ENCODE peak calls at places on chromosomes 11 and 22, in five cellular contexts. B is OCI-LY7, S is neural progenitor cell, H is hepatocyte, K is PC-3. M is an unnamed sample.

GRCh38 chr11:30143098-30143705 is 87.6 kb upstream of the FSHB start:
- DNase-seq in B (peak; percentile 49), S (peak; percentile 55), H (peak; percentile 51), K (peak; percentile 68), M (peak; percentile 54)

GRCh38 chr11:65205602-65205967 is 23.9 kb downstream of the CAPN1 start:
- DNase-seq in B (no peak), S (no peak), H (no peak), K (no peak), M (no peak)

GRCh38 chr11:46599340-46600067 is 5.7 kb upstream of the AMBRA1 start:
- DNase-seq in B (no peak), S (no peak), H (no peak), K (no peak), M (no peak)

GRCh38 chr22:24146791-24147353 is 34.4 kb upstream of the SUSD2 start:
- DNase-seq in B (no peak), S (peak; percentile 16), H (peak; percentile 67), K (no peak), M (peak; percentile 31)

GRCh38 chr22:22576244-22576988 is 17.4 kb upstream of the PRAME start:
- DNase-seq in B (peak; percentile 58), S (peak; percentile 81), H (peak; percentile 76), K (peak; percentile 64), M (peak; percentile 48)

GRCh38 chr11:23540101-23540561 is 679.9 kb upstream of the CCDC179 start:
- DNase-seq in B (peak; percentile 33), S (peak; percentile 60), H (peak; percentile 55), K (peak; percentile 79), M (peak; percentile 79)

GRCh38 chr11:57214494-57214893 is 22.6 kb downstream of the APLNR start:
- DNase-seq in B (no peak), S (no peak), H (peak; percentile 26), K (peak; percentile 40), M (no peak)

GRCh38 chr11:61567286-61568061 is 13.4 kb downstream of the SYT7 start:
- DNase-seq in B (peak; percentile 74), S (peak; percentile 95), H (peak; percentile 90), K (peak; percentile 81), M (peak; percentile 82)

GRCh38 chr11:109967121-109967520 is 126.1 kb upstream of the ZC3H12C start:
- DNase-seq in B (no peak), S (no peak), H (no peak), K (no peak), M (no peak)

GRCh38 chr11:33552756-33553155 is 147.9 kb downstream of the C11orf91 start:
- DNase-seq in B (no peak), S (no peak), H (no peak), K (no peak), M (no peak)

GRCh38 chr22:22953796-22954195 is 66.2 kb downstream of the IGLL5 start:
- DNase-seq in B (no peak), S (peak; percentile 66), H (no peak), K (no peak), M (no peak)

GRCh38 chr11:8910662-8911039 is 338 bp upstream of the AKIP1 start:
- DNase-seq in B (no peak), S (no peak), H (no peak), K (no peak), M (no peak)

GRCh38 chr11:95625164-95626017 is 164.2 kb downstream of the FAM76B start:
- DNase-seq in B (no peak), S (no peak), H (no peak), K (no peak), M (no peak)

GRCh38 chr11:21948876-21949275 is 244.0 kb upstream of the ANO5 start:
- DNase-seq in B (no peak), S (no peak), H (no peak), K (peak; percentile 6), M (no peak)

GRCh38 chr22:23282089-23282501 is 101.8 kb downstream of the BCR start:
- DNase-seq in B (no peak), S (no peak), H (no peak), K (peak; percentile 91), M (no peak)

GRCh38 chr11:111205622-111206385 is 39.7 kb upstream of the POU2AF2 start:
- DNase-seq in B (no peak), S (no peak), H (no peak), K (peak; percentile 32), M (no peak)

GRCh38 chr11:47571895-47572294 is 6.5 kb downstream of the PTPMT1 start:
- DNase-seq in B (no peak), S (no peak), H (no peak), K (no peak), M (no peak)

GRCh38 chr11:134792044-134792443 is 380.0 kb upstream of the B3GAT1 start:
- DNase-seq in B (no peak), S (no peak), H (no peak), K (peak; percentile 26), M (no peak)

GRCh38 chr11:102457865-102458264 is 5.3 kb upstream of the TMEM123 start:
- DNase-seq in B (no peak), S (no peak), H (no peak), K (peak; percentile 55), M (peak; percentile 4)

GRCh38 chr11:62438641-62439040 is 19.8 kb downstream of the SCGB1A1 start:
- DNase-seq in B (no peak), S (no peak), H (no peak), K (no peak), M (no peak)

GRCh38 chr22:40216041-40216756 is 38.5 kb downstream of the TNRC6B start:
- DNase-seq in B (peak; percentile 54), S (no peak), H (no peak), K (no peak), M (peak; percentile 85)

GRCh38 chr11:72570893-72571741 is 103.1 kb downstream of the PDE2A start:
- DNase-seq in B (no peak), S (no peak), H (no peak), K (no peak), M (no peak)

GRCh38 chr22:26643368-26644100 is 13.9 kb upstream of the MIAT start:
- DNase-seq in B (no peak), S (no peak), H (no peak), K (no peak), M (no peak)

DNA sequence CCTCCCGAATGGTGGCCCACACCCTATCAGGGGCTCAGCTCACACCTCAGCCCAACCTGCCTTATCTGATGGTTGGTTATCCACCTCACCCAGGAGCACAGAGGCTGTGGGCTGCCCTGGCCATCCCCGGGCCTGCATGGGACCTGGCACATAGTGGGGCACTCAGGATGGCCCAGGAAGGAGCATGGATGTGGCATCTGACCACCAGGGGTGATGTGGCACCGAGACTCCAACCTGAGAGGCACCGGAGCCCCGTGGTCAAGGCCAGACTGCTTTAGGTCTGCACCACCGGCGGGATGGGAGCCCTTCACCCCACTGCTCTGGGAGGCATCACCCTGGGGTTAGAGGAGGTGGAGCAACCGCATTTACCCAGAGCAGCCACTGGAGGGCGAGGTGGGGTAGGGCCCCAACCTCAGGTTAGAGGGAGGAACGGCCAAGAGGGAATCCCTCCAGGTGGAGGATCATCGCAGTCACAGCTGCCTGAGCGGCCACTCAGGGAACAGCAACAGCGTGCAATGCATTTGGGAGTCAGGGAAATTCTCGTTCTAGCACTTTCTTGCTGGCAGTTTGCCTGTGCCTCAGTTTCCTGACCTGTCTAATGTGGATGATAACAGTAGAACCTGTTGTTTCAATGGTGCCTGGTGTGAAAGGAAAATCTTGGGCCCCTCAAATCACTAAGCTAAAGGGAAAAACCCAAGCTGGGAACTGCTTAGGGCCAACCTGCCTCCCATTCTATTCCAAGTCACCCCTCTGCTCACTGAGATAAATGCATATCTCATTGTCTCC is 52.9 kb upstream of the CARS1 start:
- DNase-seq in B (peak; percentile 20), S (peak; percentile 59), H (peak; percentile 42), K (peak; percentile 61), M (peak; percentile 44)
- TF ChIP-seq CTCF in B (peak; percentile 67), S (peak; percentile 53), H (peak; percentile 34), K (peak; percentile 69), M (peak; percentile 66)

GRCh38 chr11:129102756-129103155 is 89.4 kb downstream of the ARHGAP32 start:
- DNase-seq in B (no peak), S (no peak), H (no peak), K (no peak), M (no peak)
- TF ChIP-seq EZH2phosphoT487 in B (no peak), S (no peak), H (no peak), K (no peak), M (no peak)

GRCh38 chr11:118928870-118929495 is 3.3 kb upstream of the BCL9L start:
- DNase-seq in B (peak; percentile 59), S (no peak), H (peak; percentile 84), K (peak; percentile 71), M (peak; percentile 42)
- TF ChIP-seq CTCF in B (no peak), S (no peak), H (no peak), K (peak; percentile 21), M (no peak)

GRCh38 chr22:42685941-42686666 is 34.6 kb downstream of the A4GALT start:
- DNase-seq in B (no peak), S (peak; percentile 41), H (peak; percentile 44), K (no peak), M (no peak)

GRCh38 chr22:42682113-42682851 is 33.1 kb upstream of the CYB5R3 start:
- DNase-seq in B (no peak), S (no peak), H (no peak), K (no peak), M (no peak)

GRCh38 chr22:42684462-42685195 is 35.4 kb upstream of the CYB5R3 start:
- DNase-seq in B (no peak), S (no peak), H (no peak), K (no peak), M (no peak)

GRCh38 chr22:42680648-42681047 is 31.5 kb upstream of the CYB5R3 start:
- DNase-seq in B (no peak), S (no peak), H (no peak), K (peak; percentile 96), M (no peak)

DNA sequence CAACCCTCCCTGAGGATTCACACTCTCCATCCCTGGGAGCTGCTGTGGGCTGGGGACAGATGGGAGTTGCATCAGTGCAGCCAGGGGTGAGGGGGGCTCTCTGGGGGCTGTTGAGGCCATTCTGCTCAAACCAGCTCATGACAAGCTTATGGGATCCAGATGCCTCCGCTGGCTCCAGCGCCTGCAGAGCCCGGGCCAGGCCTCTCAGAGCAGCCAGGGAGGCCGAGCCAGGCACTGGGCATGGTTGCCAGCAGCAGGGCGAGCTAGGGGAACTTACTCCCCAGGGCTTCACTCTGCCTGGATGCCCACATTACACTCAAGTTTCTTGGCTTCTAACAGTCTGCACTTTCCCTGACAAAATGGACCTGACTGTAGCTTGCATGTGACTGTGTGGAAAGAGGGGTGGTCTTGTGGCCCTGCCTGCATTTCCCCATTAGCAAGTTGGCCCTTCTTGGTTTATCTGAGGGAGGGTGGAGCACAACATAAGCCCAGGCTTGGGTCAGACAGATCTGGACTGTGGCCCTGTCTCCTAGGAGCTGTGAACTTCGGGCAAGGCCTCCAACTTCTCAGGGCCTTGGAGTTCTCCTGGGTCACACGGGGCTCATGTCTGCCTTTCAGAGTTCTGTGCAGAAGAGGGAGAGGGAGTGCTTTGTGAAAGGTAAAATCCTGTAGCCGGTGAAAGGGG is 34.5 kb upstream of the CYB5R3 start:
- DNase-seq in B (no peak), S (no peak), H (peak; percentile 53), K (no peak), M (no peak)
- TF ChIP-seq EZH2phosphoT487 in B (no peak), S (no peak), H (no peak), K (no peak), M (no peak)

DNA sequence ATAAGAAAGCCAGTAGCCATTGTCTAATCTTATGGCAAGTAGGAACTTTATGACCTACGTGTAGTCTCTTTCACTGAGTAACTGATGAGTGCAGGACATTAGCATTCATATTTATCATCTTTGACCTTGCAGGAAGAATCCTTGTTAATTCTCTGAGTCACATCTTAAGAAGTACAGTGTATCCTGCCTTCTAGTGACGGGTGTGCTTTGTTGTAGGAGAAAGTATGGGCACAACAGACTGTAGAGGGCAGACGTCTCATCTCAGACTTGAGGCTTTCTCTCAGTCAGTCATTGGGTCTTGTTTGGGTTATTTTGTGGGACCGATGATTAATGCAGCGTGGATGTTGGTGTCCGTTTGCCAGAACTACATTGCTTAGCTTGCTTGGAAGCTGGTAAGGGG is 6.8 kb downstream of the RNF214 start:
- DNase-seq in B (no peak), S (no peak), H (peak; percentile 45), K (peak; percentile 96), M (no peak)
- TF ChIP-seq CTCF in B (peak; percentile 33), S (no peak), H (peak; percentile 17), K (peak; percentile 89), M (no peak)

GRCh38 chr11:131979364-131979763 is 608.9 kb downstream of the NTM start:
- DNase-seq in B (no peak), S (no peak), H (no peak), K (no peak), M (no peak)
- TF ChIP-seq EZH2phosphoT487 in B (no peak), S (peak; percentile 29), H (no peak), K (no peak), M (no peak)